ENCODE peak calls at places on chromosomes 12 and 14, in four cellular contexts. Y, W, B and X are unnamed samples.

GRCh38 chr14:35155962-35156361 is 33.6 kb downstream of the PRORP start:
- DNase-seq in Y (peak), B (no peak), W (no peak), X (peak)

GRCh38 chr14:75438486-75439080 is 10.8 kb downstream of the JDP2 start:
- DNase-seq in Y (no peak), B (no peak), W (no peak), X (no peak)

GRCh38 chr12:44874981-44875416 is 1.1 kb downstream of the NELL2 start:
- DNase-seq in Y (no peak), B (no peak), W (no peak), X (no peak)

GRCh38 chr12:113049976-113050742 is 6.4 kb upstream of the DTX1 start:
- DNase-seq in Y (no peak), W (no peak), B (peak), X (no peak)

GRCh38 chr14:61471297-61471980 is 150.1 kb downstream of the PRKCH start:
- DNase-seq in W (no peak), B (no peak), Y (peak), X (peak)

GRCh38 chr12:56126732-56127239 is 1.3 kb upstream of the ESYT1 start:
- DNase-seq in Y (no peak), W (no peak), B (no peak), X (no peak)

GRCh38 chr12:57112492-57113294 is 1.5 kb upstream of the STAT6 start:
- DNase-seq in B (no peak), Y (no peak), W (no peak), X (no peak)

GRCh38 chr12:56991319-56991906 is 14.9 kb downstream of the ZBTB39 start:
- DNase-seq in Y (no peak), W (peak), B (no peak), X (no peak)

GRCh38 chr14:65486856-65487255 is 74.3 kb downstream of the FUT8 start:
- DNase-seq in Y (peak), W (no peak), B (no peak), X (no peak)

GRCh38 chr12:7142057-7142644 is 12.0 kb downstream of the CLSTN3 start:
- DNase-seq in W (peak), B (peak), Y (peak), X (peak)

GRCh38 chr12:124073636-124074035 is 100.6 kb downstream of the ZNF664 start:
- DNase-seq in Y (peak), B (no peak), W (no peak), X (no peak)

GRCh38 chr14:50099335-50099734 is 17.0 kb downstream of the VCPKMT start:
- DNase-seq in W (no peak), Y (no peak), B (no peak), X (peak)

GRCh38 chr12:103930787-103931536 is 752 bp downstream of the HSP90B1 start:
- DNase-seq in B (no peak), W (peak), Y (no peak), X (peak)

DNA sequence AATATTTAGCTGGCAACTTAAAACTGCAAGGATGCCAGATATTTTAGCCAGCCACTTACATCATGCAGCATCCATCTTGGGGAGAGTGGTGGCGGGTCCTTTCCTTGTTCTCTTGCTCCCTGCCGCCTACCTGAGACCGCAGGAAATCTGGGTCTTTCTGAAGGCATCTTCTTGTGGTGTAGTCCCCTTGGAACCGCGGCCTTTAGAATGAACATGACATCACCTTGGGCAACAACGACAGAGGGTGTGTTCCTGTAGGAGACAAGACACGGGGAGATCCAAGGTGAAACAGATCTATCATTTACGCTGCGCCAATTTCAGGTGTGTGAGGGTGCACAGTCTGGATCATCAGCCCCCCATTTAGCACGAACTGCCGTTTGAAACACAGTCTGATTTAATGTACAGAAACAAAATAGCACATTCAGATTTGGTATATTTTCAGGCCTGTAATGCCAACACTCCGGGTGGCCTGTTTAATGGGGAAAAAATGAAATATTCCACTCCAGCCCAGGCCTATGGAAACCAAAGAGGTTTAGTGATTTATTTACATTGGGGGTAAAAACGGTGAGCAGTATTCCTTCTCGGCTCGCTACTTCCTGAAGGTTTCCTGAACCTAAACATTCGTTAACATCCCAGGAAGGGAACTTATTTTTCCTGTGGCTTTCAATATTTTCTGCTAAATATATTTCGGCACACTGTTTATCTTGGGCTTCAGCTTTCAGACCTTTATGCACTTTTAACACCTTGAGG is 12.7 kb upstream of the IRF2BPL start:
- DNase-seq in W (no peak), Y (no peak), B (no peak), X (no peak)
- H3K4me3 ChIP-seq in W (peak), Y (no peak), B (peak), X (no peak)

DNA sequence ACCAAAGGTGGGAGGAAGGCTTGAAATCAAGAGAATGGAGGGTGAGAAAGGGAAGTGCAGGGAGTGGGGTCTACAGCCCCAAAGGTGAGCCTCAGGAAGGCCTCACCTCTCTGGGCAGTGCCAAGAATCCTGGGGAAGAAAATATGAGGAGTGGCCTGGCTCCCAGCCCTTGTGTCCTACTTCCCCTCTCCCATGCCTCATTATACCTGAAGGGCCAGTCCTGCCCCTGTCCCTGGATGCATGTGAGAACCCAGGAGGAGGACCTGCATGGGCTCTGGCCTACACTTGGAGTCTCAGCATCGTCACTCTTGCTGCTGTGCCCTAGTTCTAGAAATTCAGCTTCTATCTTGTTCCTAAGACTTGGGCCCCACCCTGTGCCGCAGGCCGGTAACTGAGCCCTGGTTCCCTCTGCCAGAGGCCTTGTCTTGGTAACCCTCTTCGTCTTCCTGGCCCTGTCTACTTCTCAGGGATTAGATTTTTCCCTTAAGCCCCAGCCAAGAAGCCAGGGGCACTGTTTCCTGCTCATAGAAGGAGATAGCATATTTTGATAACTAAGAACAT is 10.9 kb upstream of the MYH7 start:
- DNase-seq in B (no peak), Y (no peak), W (no peak), X (no peak)
- TF ChIP-seq CTCF in B (no peak), Y (no peak), W (no peak), X (no peak)

GRCh38 chr14:98498019-98498885 is 773.7 kb downstream of the BCL11B start:
- DNase-seq in W (no peak), B (no peak), Y (no peak), X (no peak)
- H3K4me3 ChIP-seq in W (no peak), B (no peak), Y (no peak), X (no peak)

GRCh38 chr12:120916561-120916960 is 12.4 kb upstream of the SPPL3 start:
- DNase-seq in W (no peak), B (no peak), Y (no peak), X (no peak)

GRCh38 chr12:120917748-120918147 is 13.6 kb upstream of the SPPL3 start:
- DNase-seq in B (no peak), W (no peak), Y (no peak), X (no peak)

GRCh38 chr12:120922279-120922678 is 18.1 kb upstream of the SPPL3 start:
- DNase-seq in Y (no peak), W (no peak), B (no peak), X (no peak)

GRCh38 chr12:120914794-120915193 is 10.6 kb upstream of the SPPL3 start:
- DNase-seq in Y (no peak), B (no peak), W (no peak), X (no peak)

DNA sequence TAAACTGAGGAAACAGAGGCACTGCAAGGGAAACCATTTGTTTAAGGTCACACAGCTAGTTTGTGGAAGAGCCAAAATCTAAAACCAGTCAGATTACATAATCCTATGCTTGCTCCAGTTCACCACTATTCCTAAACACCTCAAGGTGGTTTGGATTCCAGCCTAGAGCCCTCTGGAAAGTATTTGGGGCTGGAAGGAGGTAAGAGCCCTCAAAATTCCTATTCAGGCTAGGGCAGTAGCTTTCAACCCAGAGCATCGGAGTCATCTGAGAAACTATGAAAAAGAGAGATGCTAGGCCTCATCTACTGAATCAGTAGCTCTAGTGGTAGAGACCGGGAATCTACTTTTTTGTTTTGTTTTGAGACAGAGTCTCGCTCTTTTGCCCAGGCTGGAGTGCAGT is 16.0 kb upstream of the SPPL3 start:
- DNase-seq in Y (no peak), B (no peak), W (no peak), X (no peak)
- TF ChIP-seq CTCF in Y (no peak), B (no peak), W (no peak), X (no peak)

GRCh38 chr14:83924259-83924658 is 1605.7 kb upstream of the FLRT2 start:
- DNase-seq in B (no peak), Y (no peak), W (no peak), X (no peak)

DNA sequence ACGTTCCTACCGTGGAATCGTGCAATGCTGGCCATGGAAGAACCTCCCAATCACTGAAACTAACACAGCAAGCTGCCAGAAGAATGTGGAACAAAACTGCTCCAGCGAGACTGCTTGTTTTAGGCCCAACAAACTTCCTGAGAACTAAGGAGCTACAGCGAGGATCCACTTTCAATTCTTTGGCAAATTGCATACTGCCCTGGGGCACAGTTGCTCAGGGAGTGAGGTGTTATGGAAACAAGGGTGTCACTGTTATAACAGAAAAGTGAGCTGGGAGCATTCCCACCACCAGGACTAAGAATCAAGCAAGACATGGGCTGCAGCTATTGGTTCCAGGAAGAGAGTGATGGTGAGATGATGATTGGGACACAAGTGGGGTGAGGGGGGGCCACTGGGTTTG is 1606.1 kb upstream of the FLRT2 start:
- DNase-seq in W (no peak), B (no peak), Y (no peak), X (no peak)
- H3K4me3 ChIP-seq in W (no peak), B (no peak), Y (no peak), X (no peak)

DNA sequence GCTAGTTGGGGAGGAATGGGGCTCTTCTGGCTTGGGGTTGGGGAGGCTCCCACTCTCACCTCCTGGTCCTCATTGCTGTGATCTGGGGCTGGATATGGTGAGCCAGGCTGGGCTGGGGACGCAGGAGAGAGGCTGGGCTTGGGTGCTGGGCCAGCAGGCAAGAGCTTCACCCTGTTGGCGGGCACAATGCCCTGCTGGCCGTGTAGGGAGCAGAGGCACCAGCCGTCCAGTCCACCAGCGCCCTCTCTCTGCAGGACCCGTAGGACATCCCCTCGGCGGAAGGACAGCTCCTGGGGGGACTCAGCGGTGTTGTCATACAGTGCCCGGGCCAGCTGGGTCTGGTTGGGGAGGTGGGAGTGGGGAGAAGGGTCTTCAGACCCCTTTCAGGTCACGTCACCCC is 4.5 kb downstream of the EFS start:
- DNase-seq in B (peak), W (no peak), Y (no peak), X (no peak)
- TF ChIP-seq CTCF in B (peak), W (no peak), Y (peak), X (no peak)

GRCh38 chr12:100208834-100209233 is 8.2 kb downstream of the ACTR6 start:
- DNase-seq in W (no peak), B (no peak), Y (no peak), X (no peak)

GRCh38 chr12:100211698-100212097 is 11.1 kb downstream of the ACTR6 start:
- DNase-seq in W (no peak), B (no peak), Y (no peak), X (no peak)

GRCh38 chr12:100213016-100213891 is 12.6 kb downstream of the ACTR6 start:
- DNase-seq in Y (no peak), B (no peak), W (no peak), X (no peak)

GRCh38 chr12:100201604-100202423 is 1.2 kb downstream of the ACTR6 start:
- DNase-seq in W (no peak), B (no peak), Y (no peak), X (no peak)

GRCh38 chr12:100207311-100207710 is 6.7 kb downstream of the ACTR6 start:
- DNase-seq in Y (no peak), W (no peak), B (no peak), X (no peak)
- H3K4me3 ChIP-seq in Y (no peak), W (no peak), B (no peak), X (no peak)

DNA sequence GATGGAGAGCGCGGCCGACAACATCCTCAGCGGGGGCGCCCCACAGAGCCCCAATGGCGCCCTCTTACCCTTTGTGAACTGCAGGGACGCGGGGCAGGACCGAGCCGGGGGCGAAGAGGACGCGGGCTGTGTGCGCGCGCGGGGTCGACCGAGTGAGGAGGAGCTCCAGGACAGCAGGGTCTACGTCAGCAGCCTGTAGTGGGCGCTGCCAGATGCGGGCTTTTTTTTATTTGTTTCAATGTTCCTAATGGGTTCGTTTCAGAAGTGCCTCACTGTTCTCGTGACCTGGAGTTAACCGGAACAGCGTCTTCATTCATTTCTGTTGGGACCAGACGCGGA is 103.8 kb upstream of the FKBP4 start:
- DNase-seq in B (no peak), Y (no peak), W (peak), X (peak)
- TF ChIP-seq CTCF in B (no peak), Y (peak), W (no peak), X (no peak)

GRCh38 chr12:85993746-85994145 is 119.7 kb downstream of the NTS start:
- DNase-seq in W (no peak), Y (no peak), B (no peak), X (no peak)
- H3K4me3 ChIP-seq in W (no peak), Y (no peak), B (no peak), X (no peak)

DNA sequence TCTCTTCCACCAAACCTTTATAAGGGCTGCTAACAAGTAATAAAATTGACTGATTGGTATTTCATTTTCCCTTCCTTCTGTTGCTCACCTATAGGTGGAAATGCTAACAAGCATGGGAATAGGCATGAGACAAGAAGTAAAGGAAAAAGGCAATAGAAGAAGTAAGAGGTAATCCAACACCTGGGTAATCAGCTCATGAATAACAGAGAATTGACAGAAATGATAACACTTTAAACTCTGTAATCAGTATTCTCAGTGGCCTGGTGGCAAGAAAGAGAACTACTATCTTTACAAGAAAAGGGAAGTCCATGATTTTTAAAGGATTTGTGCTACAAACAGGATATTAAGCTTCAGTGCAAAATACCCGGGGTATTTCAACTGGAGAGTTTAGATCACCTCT is 737.8 kb downstream of the RERGL start:
- DNase-seq in W (no peak), Y (no peak), B (no peak), X (no peak)
- TF ChIP-seq CTCF in W (no peak), Y (no peak), B (no peak), X (no peak)